ENCODE peak calls at places on chromosomes 16 and 17, in ten cellular contexts. P, Y, R, V, Z, G, K, I, W and X are unnamed samples.
A peak's percentile ranks its signal among the peaks of the same experiment; 100 is the strongest.

GRCh38 chr16:12145918-12146317 is 169.4 kb downstream of the SNX29 start:
- DNase-seq in P (no peak), Y (no peak), R (no peak), V (no peak), Z (no peak), G (peak; percentile 59), K (no peak), I (no peak), W (no peak), X (peak; percentile 33)

GRCh38 chr16:72172105-72173034 is at the start of gene PMFBP1:
- DNase-seq in P (no peak), Y (no peak), R (no peak), V (peak; percentile 94), Z (no peak), G (peak; percentile 59), K (no peak), I (no peak), W (peak; percentile 60), X (peak; percentile 52)

GRCh38 chr16:8936421-8936820 is 27.3 kb downstream of the USP7 start:
- DNase-seq in P (peak; percentile 56), Y (peak; percentile 24), R (peak; percentile 16), V (no peak), Z (no peak), G (peak; percentile 54), K (peak; percentile 92), I (no peak), W (peak; percentile 30), X (peak; percentile 42)

GRCh38 chr17:49359990-49360795 is 1.9 kb downstream of the ZNF652 start:
- DNase-seq in P (no peak), Y (no peak), R (no peak), V (no peak), Z (no peak), G (no peak), K (no peak), I (no peak), W (no peak), X (peak; percentile 42)

GRCh38 chr17:9101356-9101755 is 80.0 kb downstream of the NTN1 start:
- DNase-seq in P (peak; percentile 71), Y (no peak), R (no peak), V (no peak), Z (no peak), G (no peak), K (no peak), I (no peak), W (no peak), X (no peak)

GRCh38 chr17:34980681-34981537 is 597 bp downstream of the LIG3 start:
- DNase-seq in P (peak; percentile 72), Y (peak; percentile 42), R (peak; percentile 56), V (peak; percentile 89), Z (peak; percentile 80), G (peak; percentile 80), K (peak; percentile 92), I (no peak), W (peak; percentile 92), X (peak; percentile 92)

GRCh38 chr17:81027591-81028505 is 7.1 kb upstream of the BAIAP2 start:
- DNase-seq in P (no peak), Y (no peak), R (no peak), V (no peak), Z (no peak), G (no peak), K (no peak), I (no peak), W (no peak), X (no peak)

GRCh38 chr16:5972747-5973146 is 875.2 kb upstream of the EEF2KMT start:
- DNase-seq in P (no peak), Y (no peak), R (no peak), V (no peak), Z (no peak), G (no peak), K (no peak), I (no peak), W (no peak), X (no peak)

GRCh38 chr16:88857728-88858339 is 907 bp downstream of the TRAPPC2L start:
- DNase-seq in P (peak; percentile 67), Y (peak; percentile 64), R (peak; percentile 55), V (peak; percentile 83), Z (no peak), G (peak; percentile 72), K (peak; percentile 90), I (peak; percentile 41), W (peak; percentile 76), X (peak; percentile 79)

GRCh38 chr16:69930117-69930776 is 20.9 kb upstream of the CLEC18A start:
- DNase-seq in P (peak; percentile 60), Y (peak; percentile 42), R (peak; percentile 40), V (peak; percentile 75), Z (no peak), G (peak; percentile 60), K (peak; percentile 88), I (no peak), W (peak; percentile 67), X (peak; percentile 69)

GRCh38 chr16:11389083-11389482 is 43.8 kb downstream of the RMI2 start:
- DNase-seq in P (no peak), Y (no peak), R (no peak), V (no peak), Z (no peak), G (no peak), K (no peak), I (no peak), W (no peak), X (no peak)

GRCh38 chr16:79562166-79562823 is 38.2 kb downstream of the MAF start:
- DNase-seq in P (no peak), Y (no peak), R (no peak), V (no peak), Z (no peak), G (no peak), K (no peak), I (no peak), W (no peak), X (no peak)

GRCh38 chr16:49127103-49127502 is 154.5 kb downstream of the CBLN1 start:
- DNase-seq in P (no peak), Y (no peak), R (no peak), V (no peak), Z (no peak), G (no peak), K (peak; percentile 75), I (no peak), W (no peak), X (no peak)

GRCh38 chr17:28682655-28683054 is 20.6 kb downstream of the SUPT6H start:
- DNase-seq in P (no peak), Y (no peak), R (no peak), V (no peak), Z (no peak), G (no peak), K (no peak), I (no peak), W (no peak), X (no peak)

GRCh38 chr17:78416311-78416711 is 37.9 kb downstream of the PGS1 start:
- DNase-seq in P (no peak), Y (no peak), R (no peak), V (no peak), Z (no peak), G (peak; percentile 16), K (no peak), I (no peak), W (no peak), X (peak; percentile 66)

GRCh38 chr16:1152651-1153259 is at the start of gene CACNA1H:
- DNase-seq in P (no peak), Y (peak; percentile 58), R (no peak), V (no peak), Z (no peak), G (no peak), K (peak; percentile 82), I (no peak), W (no peak), X (no peak)
- TF ChIP-seq CTCF in P (no peak), Y (peak; percentile 69), R (no peak), V (no peak), Z (peak; percentile 73), G (peak; percentile 24), K (peak; percentile 80), I (no peak), W (no peak), X (no peak)

DNA sequence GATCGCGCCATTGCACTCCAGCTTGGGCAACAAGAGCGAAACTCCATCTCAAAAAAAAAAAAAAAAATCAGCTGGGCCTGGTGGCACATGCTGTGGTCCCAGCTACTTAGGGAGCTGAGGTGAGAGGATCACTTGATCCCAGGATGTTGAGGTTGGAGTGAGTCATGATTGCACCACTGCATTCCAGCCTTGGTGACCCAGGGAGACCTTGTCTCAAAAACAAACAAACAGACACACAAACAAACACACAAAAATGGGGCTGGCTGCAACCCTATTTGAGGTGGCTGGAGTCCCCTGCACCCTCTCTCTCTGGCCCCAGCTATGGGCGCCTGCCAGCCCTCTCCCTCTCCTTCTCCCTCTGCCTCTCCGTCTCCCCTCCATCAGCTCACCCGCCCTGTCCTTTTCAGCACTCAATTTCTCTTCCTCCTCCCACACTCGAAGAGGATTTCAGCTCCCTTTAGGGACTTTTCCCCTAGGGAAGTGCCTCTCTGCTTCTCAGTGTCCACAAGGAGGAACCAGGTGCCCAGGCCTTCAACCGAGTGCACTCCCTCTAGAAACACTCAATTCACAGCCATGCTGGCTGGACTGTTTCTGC is 17.5 kb upstream of the TFAP4 start:
- DNase-seq in P (no peak), Y (no peak), R (peak; percentile 88), V (peak; percentile 85), Z (no peak), G (peak; percentile 66), K (peak; percentile 73), I (no peak), W (peak; percentile 70), X (peak; percentile 94)
- TF ChIP-seq CTCF in P (no peak), Y (no peak), R (peak; percentile 24), V (peak; percentile 43), Z (no peak), G (peak; percentile 49), K (peak; percentile 32), I (no peak), W (peak; percentile 44), X (peak; percentile 63)

DNA sequence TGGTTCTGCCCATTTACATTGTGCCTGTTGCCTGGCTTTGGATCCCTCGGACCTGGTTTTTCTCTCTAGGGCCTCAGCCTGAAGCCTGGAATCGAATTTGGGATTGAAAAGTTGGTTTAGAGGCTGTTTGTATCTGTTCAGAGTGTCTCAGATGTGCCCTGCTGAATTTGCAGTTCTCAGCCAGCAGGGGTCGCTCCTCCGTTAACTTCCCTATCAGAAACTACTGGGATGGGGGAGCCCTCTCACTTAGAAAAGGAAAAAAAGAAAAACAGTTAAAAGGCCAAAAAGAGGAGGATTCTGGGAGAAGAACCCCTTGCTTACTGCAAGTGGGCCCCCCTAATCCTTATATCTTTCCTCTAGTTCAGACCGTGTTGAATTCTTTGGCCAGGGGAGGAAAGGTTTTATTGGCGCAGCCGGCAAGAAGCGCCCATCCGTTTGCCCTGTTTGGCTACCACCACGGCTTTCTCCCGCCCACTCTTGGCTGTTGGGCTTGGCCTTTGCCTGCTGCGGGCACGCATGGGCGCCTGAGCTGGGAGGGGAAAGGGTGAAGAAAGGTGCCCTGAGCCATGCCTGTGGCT is 8.7 kb downstream of the FZD2 start:
- DNase-seq in P (no peak), Y (no peak), R (no peak), V (peak; percentile 31), Z (no peak), G (no peak), K (peak; percentile 78), I (no peak), W (no peak), X (no peak)
- TF ChIP-seq CTCF in P (no peak), Y (peak; percentile 36), R (peak; percentile 84), V (peak; percentile 54), Z (peak; percentile 67), G (peak; percentile 64), K (peak; percentile 72), I (no peak), W (peak; percentile 49), X (peak; percentile 56)

DNA sequence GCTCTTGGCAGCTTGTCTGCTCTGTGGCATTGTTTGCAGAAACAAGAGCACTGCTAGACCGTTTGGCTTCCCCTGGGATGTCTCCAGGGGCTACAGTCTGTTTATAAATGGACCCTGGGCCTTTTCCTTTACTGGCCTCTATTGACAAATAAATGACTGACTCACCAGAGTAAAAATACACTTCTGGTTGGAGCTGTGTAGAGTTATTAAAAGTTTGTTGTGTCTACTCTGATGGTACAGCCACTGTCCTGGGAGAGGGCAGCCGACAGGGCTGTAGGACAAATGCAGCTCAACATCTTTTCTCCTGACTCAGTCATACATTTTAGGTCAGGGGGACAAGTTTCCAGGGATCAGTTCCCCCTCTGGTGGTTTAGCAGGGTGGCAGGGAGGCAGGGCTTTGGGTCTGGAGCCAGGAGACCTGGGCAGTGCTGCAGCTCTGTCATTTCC is 30.0 kb downstream of the FOXL1 start:
- DNase-seq in P (no peak), Y (no peak), R (no peak), V (no peak), Z (no peak), G (peak; percentile 49), K (no peak), I (no peak), W (peak; percentile 34), X (peak; percentile 53)
- TF ChIP-seq CTCF in P (no peak), Y (no peak), R (no peak), V (no peak), Z (peak; percentile 19), G (peak; percentile 25), K (peak; percentile 45), I (no peak), W (peak; percentile 20), X (peak; percentile 16)